ENCODE peak calls at places on chromosome 14, in four cellular contexts. O is EL; J is activated CD8-positive, alpha-beta memory T cell treated with anti-CD3 and anti-CD28 coated beads for 1 hour; P is caudate nucleus. Z is an unnamed sample.

GRCh38 chr14:104805326-104805678 is 4.4 kb downstream of the ZBTB42 start:
- DNase-seq in J (no peak), P (no peak), O (peak), Z (peak)

GRCh38 chr14:56487090-56487667 is 92.4 kb upstream of the TMEM260 start:
- DNase-seq in J (no peak), P (no peak), O (peak), Z (peak)

GRCh38 chr14:72419226-72419625 is 474.7 kb downstream of the DPF3 start:
- DNase-seq in J (no peak), P (no peak), O (no peak), Z (no peak)

GRCh38 chr14:74586681-74587362 is 25.2 kb downstream of the LTBP2 start:
- DNase-seq in J (no peak), O (no peak), P (no peak), Z (peak)

GRCh38 chr14:102333795-102334415 is 14.4 kb downstream of the ZNF839 start:
- DNase-seq in J (no peak), O (no peak), P (no peak), Z (no peak)

GRCh38 chr14:61573748-61574513 is 121.4 kb upstream of the HIF1A start:
- DNase-seq in O (peak), J (no peak), P (no peak), Z (no peak)

GRCh38 chr14:102622262-102622885 is 29.9 kb downstream of the RCOR1 start:
- DNase-seq in O (no peak), J (no peak), P (no peak), Z (no peak)

GRCh38 chr14:89617471-89618291 is 200.6 kb upstream of the FOXN3 start:
- DNase-seq in J (no peak), P (peak), O (peak), Z (peak)

GRCh38 chr14:87332001-87332400 is 661.0 kb downstream of the GALC start:
- DNase-seq in P (no peak), O (peak), J (no peak), Z (peak)

GRCh38 chr14:37056473-37056872 is 115.9 kb downstream of the SLC25A21 start:
- DNase-seq in J (no peak), O (peak), P (no peak), Z (peak)

GRCh38 chr14:33184587-33184986 is 245.9 kb downstream of the NPAS3 start:
- DNase-seq in J (no peak), O (peak), P (no peak), Z (peak)

GRCh38 chr14:96511667-96512066 is 9.5 kb downstream of the PAPOLA start:
- DNase-seq in J (no peak), P (no peak), O (no peak), Z (no peak)

GRCh38 chr14:26917086-26917485 is 319.3 kb upstream of the NOVA1 start:
- DNase-seq in J (no peak), P (no peak), O (no peak), Z (peak)

GRCh38 chr14:68874746-68875155 is 81.9 kb upstream of the ZFP36L1 start:
- DNase-seq in J (no peak), P (no peak), O (no peak), Z (no peak)

GRCh38 chr14:22596354-22596879 is 1.7 kb upstream of the ABHD4 start:
- DNase-seq in O (no peak), J (no peak), P (no peak), Z (no peak)

GRCh38 chr14:30283822-30284446 is 275.0 kb upstream of the G2E3 start:
- DNase-seq in O (peak), J (no peak), P (no peak), Z (peak)

GRCh38 chr14:104470588-104470987 is 109.0 kb upstream of the C14orf180 start:
- DNase-seq in P (no peak), J (no peak), O (no peak), Z (no peak)

GRCh38 chr14:58703149-58703509 is 65.4 kb downstream of the DACT1 start:
- DNase-seq in J (no peak), P (no peak), O (no peak), Z (peak)

GRCh38 chr14:51957950-51958349 is 31.4 kb upstream of the RTRAF start:
- DNase-seq in P (no peak), O (peak), J (no peak), Z (no peak)

GRCh38 chr14:56118611-56119181 is 485 bp downstream of the PELI2 start:
- DNase-seq in P (no peak), O (peak), J (peak), Z (peak)

GRCh38 chr14:35374273-35374681 is 30.3 kb downstream of the NFKBIA start:
- DNase-seq in O (peak), J (no peak), P (no peak), Z (peak)

GRCh38 chr14:50336428-50336827 is 24.3 kb downstream of the DMAC2L start:
- DNase-seq in P (no peak), J (no peak), O (no peak), Z (no peak)

GRCh38 chr14:61512508-61512907 is 182.8 kb upstream of the HIF1A start:
- DNase-seq in J (no peak), O (peak), P (no peak), Z (no peak)

GRCh38 chr14:89344871-89345270 is 72.2 kb downstream of the FOXN3 start:
- DNase-seq in O (no peak), J (no peak), P (no peak), Z (no peak)

GRCh38 chr14:99101826-99102461 is 170.1 kb downstream of the BCL11B start:
- DNase-seq in O (no peak), P (no peak), J (no peak), Z (no peak)

GRCh38 chr14:30990766-30991165 is 34.7 kb upstream of the AP4S1 start:
- DNase-seq in J (no peak), O (no peak), P (no peak), Z (no peak)

GRCh38 chr14:35818346-35819115 is 7.6 kb upstream of the BRMS1L start:
- DNase-seq in J (no peak), O (peak), P (no peak), Z (peak)

GRCh38 chr14:63046339-63047268 is 1.3 kb upstream of the KCNH5 start:
- DNase-seq in J (no peak), P (no peak), O (no peak), Z (peak)

GRCh38 chr14:73339846-73340565 is 102.7 kb downstream of the PAPLN start:
- DNase-seq in J (no peak), O (no peak), P (no peak), Z (peak)

GRCh38 chr14:77040995-77041744 is 12.7 kb upstream of the IRF2BPL start:
- DNase-seq in O (no peak), P (no peak), J (no peak), Z (peak)

GRCh38 chr14:73732006-73732405 is 17.8 kb upstream of the PNMA1 start:
- DNase-seq in P (no peak), O (no peak), J (no peak), Z (no peak)

GRCh38 chr14:90556666-90557450 is 160.0 kb downstream of the CALM1 start:
- DNase-seq in J (no peak), O (no peak), P (no peak), Z (no peak)

GRCh38 chr14:39381366-39381765 is 50.9 kb downstream of the FBXO33 start:
- DNase-seq in O (no peak), J (no peak), P (no peak), Z (no peak)

Z was measured in NCI-H69.